ENCODE peak calls at places on chromosomes 6 and 20, in nine cellular contexts. One of them, this sample, is unnamed.

GRCh38 chr6:3319801-3320200 is 61.1 kb downstream of the PSMG4 start:
- DNase-seq in stomach: peak; percentile 4
- DNase-seq in dorsolateral prefrontal cortex: no peak
- DNase-seq in fibroblast of mammary gland: no peak
- DNase-seq in SJSA1: no peak
- DNase-seq in Karpas-422: peak; percentile 6
- DNase-seq in right lobe of liver: no peak
- DNase-seq in CD8-positive, alpha-beta memory T cell: no peak
- DNase-seq in Peyer's patch: no peak
- DNase-seq in this sample: no peak

GRCh38 chr6:13397359-13398080 is 69.2 kb upstream of the TBC1D7 start:
- DNase-seq in stomach: no peak
- DNase-seq in dorsolateral prefrontal cortex: peak; percentile 64
- DNase-seq in fibroblast of mammary gland: no peak
- DNase-seq in SJSA1: no peak
- DNase-seq in Karpas-422: peak; percentile 98
- DNase-seq in right lobe of liver: no peak
- DNase-seq in CD8-positive, alpha-beta memory T cell: no peak
- DNase-seq in Peyer's patch: peak; percentile 63
- DNase-seq in this sample: no peak

GRCh38 chr6:56649782-56650181 is 7.1 kb upstream of the DST start:
- DNase-seq in stomach: no peak
- DNase-seq in dorsolateral prefrontal cortex: no peak
- DNase-seq in fibroblast of mammary gland: peak; percentile 73
- DNase-seq in SJSA1: no peak
- DNase-seq in Karpas-422: no peak
- DNase-seq in right lobe of liver: no peak
- DNase-seq in CD8-positive, alpha-beta memory T cell: no peak
- DNase-seq in Peyer's patch: no peak
- DNase-seq in this sample: no peak

GRCh38 chr6:157333956-157334355 is 10.6 kb upstream of the TMEM242 start:
- DNase-seq in stomach: no peak
- DNase-seq in dorsolateral prefrontal cortex: no peak
- DNase-seq in fibroblast of mammary gland: no peak
- DNase-seq in SJSA1: no peak
- DNase-seq in Karpas-422: no peak
- DNase-seq in right lobe of liver: no peak
- DNase-seq in CD8-positive, alpha-beta memory T cell: no peak
- DNase-seq in Peyer's patch: no peak
- DNase-seq in this sample: no peak

GRCh38 chr6:140156131-140156530 is 781.7 kb upstream of the CITED2 start:
- DNase-seq in stomach: no peak
- DNase-seq in dorsolateral prefrontal cortex: no peak
- DNase-seq in fibroblast of mammary gland: no peak
- DNase-seq in SJSA1: no peak
- DNase-seq in Karpas-422: no peak
- DNase-seq in right lobe of liver: no peak
- DNase-seq in CD8-positive, alpha-beta memory T cell: no peak
- DNase-seq in Peyer's patch: no peak
- DNase-seq in this sample: no peak

GRCh38 chr20:45842169-45842812 is 8.7 kb downstream of the SNX21 start:
- DNase-seq in stomach: no peak
- DNase-seq in dorsolateral prefrontal cortex: no peak
- DNase-seq in fibroblast of mammary gland: peak; percentile 80
- DNase-seq in SJSA1: no peak
- DNase-seq in Karpas-422: peak; percentile 84
- DNase-seq in right lobe of liver: no peak
- DNase-seq in CD8-positive, alpha-beta memory T cell: no peak
- DNase-seq in Peyer's patch: no peak
- DNase-seq in this sample: no peak

GRCh38 chr20:63362426-63363009 is 1.4 kb upstream of the CHRNA4 start:
- DNase-seq in stomach: no peak
- DNase-seq in dorsolateral prefrontal cortex: no peak
- DNase-seq in fibroblast of mammary gland: no peak
- DNase-seq in SJSA1: no peak
- DNase-seq in Karpas-422: no peak
- DNase-seq in right lobe of liver: no peak
- DNase-seq in CD8-positive, alpha-beta memory T cell: no peak
- DNase-seq in Peyer's patch: no peak
- DNase-seq in this sample: peak; percentile 5

GRCh38 chr20:13996265-13996664 is 949 bp downstream of the MACROD2 start:
- DNase-seq in stomach: no peak
- DNase-seq in dorsolateral prefrontal cortex: peak; percentile 30
- DNase-seq in fibroblast of mammary gland: no peak
- DNase-seq in SJSA1: no peak
- DNase-seq in Karpas-422: no peak
- DNase-seq in right lobe of liver: no peak
- DNase-seq in CD8-positive, alpha-beta memory T cell: no peak
- DNase-seq in Peyer's patch: no peak
- DNase-seq in this sample: no peak

GRCh38 chr20:48734104-48734749 is 93.6 kb downstream of the PREX1 start:
- DNase-seq in stomach: no peak
- DNase-seq in dorsolateral prefrontal cortex: no peak
- DNase-seq in fibroblast of mammary gland: no peak
- DNase-seq in SJSA1: no peak
- DNase-seq in Karpas-422: no peak
- DNase-seq in right lobe of liver: no peak
- DNase-seq in CD8-positive, alpha-beta memory T cell: no peak
- DNase-seq in Peyer's patch: no peak
- DNase-seq in this sample: no peak

GRCh38 chr20:62924567-62925419 is 1.5 kb downstream of the DIDO1 start:
- DNase-seq in stomach: no peak
- DNase-seq in dorsolateral prefrontal cortex: no peak
- DNase-seq in fibroblast of mammary gland: peak; percentile 47
- DNase-seq in SJSA1: no peak
- DNase-seq in Karpas-422: peak; percentile 55
- DNase-seq in right lobe of liver: peak; percentile 42
- DNase-seq in CD8-positive, alpha-beta memory T cell: no peak
- DNase-seq in Peyer's patch: peak; percentile 62
- DNase-seq in this sample: no peak

GRCh38 chr6:149080511-149080910 is 237.0 kb upstream of the TAB2 start:
- DNase-seq in stomach: no peak
- DNase-seq in dorsolateral prefrontal cortex: no peak
- DNase-seq in fibroblast of mammary gland: peak; percentile 86
- DNase-seq in SJSA1: no peak
- DNase-seq in Karpas-422: no peak
- DNase-seq in right lobe of liver: no peak
- DNase-seq in CD8-positive, alpha-beta memory T cell: no peak
- DNase-seq in Peyer's patch: no peak
- DNase-seq in this sample: no peak

GRCh38 chr6:140567469-140567868 is 1193.0 kb upstream of the CITED2 start:
- DNase-seq in stomach: no peak
- DNase-seq in dorsolateral prefrontal cortex: no peak
- DNase-seq in fibroblast of mammary gland: peak; percentile 37
- DNase-seq in SJSA1: no peak
- DNase-seq in Karpas-422: no peak
- DNase-seq in right lobe of liver: no peak
- DNase-seq in CD8-positive, alpha-beta memory T cell: no peak
- DNase-seq in Peyer's patch: no peak
- DNase-seq in this sample: no peak

GRCh38 chr6:73585566-73586415 is 65.0 kb upstream of the EEF1A1 start:
- DNase-seq in stomach: peak; percentile 44
- DNase-seq in dorsolateral prefrontal cortex: no peak
- DNase-seq in fibroblast of mammary gland: peak; percentile 80
- DNase-seq in SJSA1: peak; percentile 86
- DNase-seq in Karpas-422: peak; percentile 77
- DNase-seq in right lobe of liver: no peak
- DNase-seq in CD8-positive, alpha-beta memory T cell: peak; percentile 54
- DNase-seq in Peyer's patch: no peak
- DNase-seq in this sample: no peak

GRCh38 chr6:106097368-106098231 is 11.5 kb downstream of the PRDM1 start:
- DNase-seq in stomach: no peak
- DNase-seq in dorsolateral prefrontal cortex: no peak
- DNase-seq in fibroblast of mammary gland: peak; percentile 82
- DNase-seq in SJSA1: no peak
- DNase-seq in Karpas-422: peak; percentile 59
- DNase-seq in right lobe of liver: no peak
- DNase-seq in CD8-positive, alpha-beta memory T cell: peak; percentile 87
- DNase-seq in Peyer's patch: no peak
- DNase-seq in this sample: no peak

GRCh38 chr20:41510847-41511453 is 107.2 kb downstream of the CHD6 start:
- DNase-seq in stomach: no peak
- DNase-seq in dorsolateral prefrontal cortex: no peak
- DNase-seq in fibroblast of mammary gland: no peak
- DNase-seq in SJSA1: no peak
- DNase-seq in Karpas-422: no peak
- DNase-seq in right lobe of liver: no peak
- DNase-seq in CD8-positive, alpha-beta memory T cell: no peak
- DNase-seq in Peyer's patch: no peak
- DNase-seq in this sample: no peak
- H3K4me3 ChIP-seq in stomach: no peak overlapping the region
- H3K4me3 ChIP-seq in dorsolateral prefrontal cortex: no peak overlapping the region
- H3K4me3 ChIP-seq in fibroblast of mammary gland: no peak overlapping the region
- H3K4me3 ChIP-seq in SJSA1: no peak overlapping the region
- H3K4me3 ChIP-seq in Karpas-422: no peak overlapping the region
- H3K4me3 ChIP-seq in right lobe of liver: no peak overlapping the region
- H3K4me3 ChIP-seq in CD8-positive, alpha-beta memory T cell: no peak overlapping the region
- H3K4me3 ChIP-seq in Peyer's patch: no peak overlapping the region
- H3K4me3 ChIP-seq in this sample: no peak overlapping the region

DNA sequence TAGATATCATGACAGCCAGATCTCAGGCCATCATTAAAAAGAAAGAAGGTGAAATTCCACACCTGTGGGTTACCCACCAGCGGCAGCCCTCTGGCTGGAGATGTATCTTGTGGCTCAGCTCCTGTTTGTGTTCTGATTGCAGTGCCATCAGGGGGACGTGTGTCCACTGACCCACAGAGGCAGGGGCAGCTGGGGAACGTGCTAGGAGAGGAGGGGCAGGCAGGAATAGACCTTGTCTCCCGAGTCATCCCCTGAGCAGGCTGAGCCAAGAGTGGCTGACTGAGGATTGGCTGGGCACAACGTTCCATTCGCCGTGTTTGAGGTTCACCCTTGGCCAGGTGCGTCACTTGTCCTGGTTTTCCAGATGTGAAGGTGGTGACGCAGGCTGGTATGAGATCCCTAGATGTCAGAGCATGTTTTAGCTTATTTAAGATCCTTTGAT is 57.7 kb downstream of the ADNP start:
- DNase-seq in stomach: no peak
- DNase-seq in dorsolateral prefrontal cortex: no peak
- DNase-seq in fibroblast of mammary gland: no peak
- DNase-seq in SJSA1: no peak
- DNase-seq in Karpas-422: no peak
- DNase-seq in right lobe of liver: no peak
- DNase-seq in CD8-positive, alpha-beta memory T cell: no peak
- DNase-seq in Peyer's patch: peak; percentile 26
- DNase-seq in this sample: no peak
- H3K4me3 ChIP-seq in stomach: no peak overlapping the region
- H3K4me3 ChIP-seq in dorsolateral prefrontal cortex: no peak overlapping the region
- H3K4me3 ChIP-seq in fibroblast of mammary gland: no peak overlapping the region
- H3K4me3 ChIP-seq in SJSA1: no peak overlapping the region
- H3K4me3 ChIP-seq in Karpas-422: no peak overlapping the region
- H3K4me3 ChIP-seq in right lobe of liver: no peak overlapping the region
- H3K4me3 ChIP-seq in CD8-positive, alpha-beta memory T cell: no peak overlapping the region
- H3K4me3 ChIP-seq in Peyer's patch: no peak overlapping the region
- H3K4me3 ChIP-seq in this sample: no peak overlapping the region

DNA sequence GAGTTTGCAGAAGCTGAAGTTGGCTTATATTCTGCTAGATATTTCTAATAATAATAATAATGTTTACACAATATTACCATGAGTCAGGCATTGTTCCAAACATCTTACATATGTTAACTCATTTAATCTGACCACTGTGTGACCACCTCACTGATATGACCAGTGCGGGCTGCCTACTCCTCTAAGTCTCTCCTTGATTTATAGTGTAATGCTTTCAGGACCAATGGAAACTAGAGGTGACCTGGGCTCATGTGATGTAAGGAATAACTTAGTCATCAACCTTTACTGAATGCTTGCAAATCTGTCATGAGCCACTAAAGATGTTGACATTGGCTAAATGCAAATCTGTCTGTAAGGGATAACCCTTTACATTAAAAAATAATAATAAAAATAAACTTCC is 51.1 kb upstream of the GPR6 start:
- DNase-seq in stomach: no peak
- DNase-seq in dorsolateral prefrontal cortex: no peak
- DNase-seq in fibroblast of mammary gland: peak; percentile 21
- DNase-seq in SJSA1: no peak
- DNase-seq in Karpas-422: no peak
- DNase-seq in right lobe of liver: no peak
- DNase-seq in CD8-positive, alpha-beta memory T cell: no peak
- DNase-seq in Peyer's patch: no peak
- DNase-seq in this sample: no peak
- H3K4me3 ChIP-seq in stomach: no peak overlapping the region
- H3K4me3 ChIP-seq in dorsolateral prefrontal cortex: no peak overlapping the region
- H3K4me3 ChIP-seq in fibroblast of mammary gland: no peak overlapping the region
- H3K4me3 ChIP-seq in SJSA1: no peak overlapping the region
- H3K4me3 ChIP-seq in Karpas-422: no peak overlapping the region
- H3K4me3 ChIP-seq in right lobe of liver: no peak overlapping the region
- H3K4me3 ChIP-seq in CD8-positive, alpha-beta memory T cell: no peak overlapping the region
- H3K4me3 ChIP-seq in Peyer's patch: no peak overlapping the region
- H3K4me3 ChIP-seq in this sample: no peak overlapping the region

GRCh38 chr20:47578543-47578942 is 76.9 kb downstream of the NCOA3 start:
- DNase-seq in stomach: no peak
- DNase-seq in dorsolateral prefrontal cortex: no peak
- DNase-seq in fibroblast of mammary gland: peak; percentile 19
- DNase-seq in SJSA1: no peak
- DNase-seq in Karpas-422: no peak
- DNase-seq in right lobe of liver: no peak
- DNase-seq in CD8-positive, alpha-beta memory T cell: no peak
- DNase-seq in Peyer's patch: no peak
- DNase-seq in this sample: no peak

GRCh38 chr20:47573586-47573985 is 71.9 kb downstream of the NCOA3 start:
- DNase-seq in stomach: no peak
- DNase-seq in dorsolateral prefrontal cortex: no peak
- DNase-seq in fibroblast of mammary gland: no peak
- DNase-seq in SJSA1: no peak
- DNase-seq in Karpas-422: no peak
- DNase-seq in right lobe of liver: no peak
- DNase-seq in CD8-positive, alpha-beta memory T cell: no peak
- DNase-seq in Peyer's patch: no peak
- DNase-seq in this sample: no peak

GRCh38 chr20:47574616-47575401 is 73.1 kb downstream of the NCOA3 start:
- DNase-seq in stomach: no peak
- DNase-seq in dorsolateral prefrontal cortex: no peak
- DNase-seq in fibroblast of mammary gland: peak; percentile 45
- DNase-seq in SJSA1: no peak
- DNase-seq in Karpas-422: peak; percentile 91
- DNase-seq in right lobe of liver: no peak
- DNase-seq in CD8-positive, alpha-beta memory T cell: no peak
- DNase-seq in Peyer's patch: no peak
- DNase-seq in this sample: peak; percentile 20

GRCh38 chr20:47577271-47577670 is 75.6 kb downstream of the NCOA3 start:
- DNase-seq in stomach: no peak
- DNase-seq in dorsolateral prefrontal cortex: no peak
- DNase-seq in fibroblast of mammary gland: no peak
- DNase-seq in SJSA1: no peak
- DNase-seq in Karpas-422: no peak
- DNase-seq in right lobe of liver: no peak
- DNase-seq in CD8-positive, alpha-beta memory T cell: no peak
- DNase-seq in Peyer's patch: no peak
- DNase-seq in this sample: no peak

DNA sequence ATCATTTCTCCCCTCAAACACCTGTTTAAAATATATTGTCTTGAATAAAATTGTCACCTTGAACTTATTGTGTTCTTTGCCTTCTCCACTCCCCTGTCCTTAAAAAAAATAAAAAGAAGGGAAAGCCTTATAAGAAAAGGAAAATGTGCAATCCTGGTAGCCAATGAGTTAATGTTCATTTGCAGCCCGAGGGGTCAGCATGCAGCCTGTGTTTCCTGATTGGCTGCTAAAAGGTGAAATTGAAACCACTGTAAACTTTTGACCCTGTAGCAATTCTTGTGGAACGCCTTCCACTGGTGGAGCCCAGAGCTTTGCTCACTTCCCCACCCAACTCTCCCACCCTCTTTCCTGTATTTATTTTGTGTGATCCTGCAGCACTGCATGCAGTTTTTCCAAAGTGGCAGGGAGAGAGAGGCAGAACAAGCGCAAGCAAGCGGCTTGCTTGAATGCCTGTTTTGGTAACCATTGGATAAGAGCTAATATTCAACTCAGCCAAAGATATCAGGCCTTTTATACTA is 74.9 kb downstream of the NCOA3 start:
- DNase-seq in stomach: peak; percentile 55
- DNase-seq in dorsolateral prefrontal cortex: no peak
- DNase-seq in fibroblast of mammary gland: peak; percentile 85
- DNase-seq in SJSA1: peak; percentile 65
- DNase-seq in Karpas-422: peak; percentile 70
- DNase-seq in right lobe of liver: peak; percentile 55
- DNase-seq in CD8-positive, alpha-beta memory T cell: no peak
- DNase-seq in Peyer's patch: peak; percentile 53
- DNase-seq in this sample: peak; percentile 58
- H3K4me3 ChIP-seq in stomach: peak overlapping the region; percentile 24
- H3K4me3 ChIP-seq in dorsolateral prefrontal cortex: peak overlapping the region; percentile 44
- H3K4me3 ChIP-seq in fibroblast of mammary gland: no peak overlapping the region
- H3K4me3 ChIP-seq in SJSA1: no peak overlapping the region
- H3K4me3 ChIP-seq in Karpas-422: peak overlapping the region; percentile 52
- H3K4me3 ChIP-seq in right lobe of liver: peak overlapping the region; percentile 18
- H3K4me3 ChIP-seq in CD8-positive, alpha-beta memory T cell: no peak overlapping the region
- H3K4me3 ChIP-seq in Peyer's patch: no peak overlapping the region
- H3K4me3 ChIP-seq in this sample: no peak overlapping the region